ENCODE peak calls at places on chromosomes 11 and 22, in seven cellular contexts. T is ACHN; W is activated naive CD4-positive, alpha-beta T cell; J is KBM-7; I is ELF-1; O is A172; Q is DMS153. Y is an unnamed sample.

GRCh38 chr22:39731881-39732555 is 161.5 kb downstream of the CACNA1I start:
- DNase-seq in T (no peak), W (no peak), J (no peak), I (no peak), O (no peak), Q (peak), Y (peak)

GRCh38 chr11:115166826-115167225 is 337.4 kb downstream of the CADM1 start:
- DNase-seq in T (no peak), W (no peak), J (no peak), I (no peak), O (no peak), Q (no peak), Y (no peak)

GRCh38 chr11:27218498-27219038 is 144.4 kb downstream of the CCDC34 start:
- DNase-seq in T (no peak), W (no peak), J (no peak), I (no peak), O (peak), Q (peak), Y (no peak)

GRCh38 chr11:69892986-69893555 is 73.9 kb upstream of the FGF3 start:
- DNase-seq in T (no peak), W (no peak), J (no peak), I (no peak), O (no peak), Q (peak), Y (no peak)

GRCh38 chr11:73866586-73866996 is 10.1 kb downstream of the COA4 start:
- DNase-seq in T (peak), W (no peak), J (no peak), I (peak), O (peak), Q (no peak), Y (no peak)

GRCh38 chr11:3163241-3163981 is 1.7 kb downstream of the OSBPL5 start:
- DNase-seq in T (no peak), W (no peak), J (peak), I (peak), O (no peak), Q (no peak), Y (no peak)

GRCh38 chr11:73716153-73717056 is 44.5 kb downstream of the RAB6A start:
- DNase-seq in T (no peak), W (no peak), J (peak), I (no peak), O (peak), Q (no peak), Y (peak)

GRCh38 chr11:70176940-70177689 is 26.0 kb upstream of the FADD start:
- DNase-seq in T (peak), W (no peak), J (peak), I (peak), O (no peak), Q (no peak), Y (peak)

GRCh38 chr11:9003573-9004309 is at the start of gene NRIP3:
- DNase-seq in T (peak), W (peak), J (peak), I (peak), O (peak), Q (peak), Y (peak)

GRCh38 chr22:35564975-35565867 is 24.6 kb downstream of the RASD2 start:
- DNase-seq in T (no peak), W (no peak), J (no peak), I (no peak), O (no peak), Q (no peak), Y (no peak)

GRCh38 chr11:12785901-12786300 is 111.7 kb downstream of the TEAD1 start:
- DNase-seq in T (no peak), W (no peak), J (no peak), I (no peak), O (no peak), Q (peak), Y (no peak)

GRCh38 chr11:106956887-106957505 is 61.3 kb downstream of the GUCY1A2 start:
- DNase-seq in T (no peak), W (no peak), J (no peak), I (peak), O (no peak), Q (no peak), Y (no peak)

GRCh38 chr11:131423715-131424114 is 53.3 kb downstream of the NTM start:
- DNase-seq in T (no peak), W (no peak), J (no peak), I (peak), O (peak), Q (no peak), Y (no peak)

GRCh38 chr11:134532921-134533421 is 120.9 kb upstream of the B3GAT1 start:
- DNase-seq in T (no peak), W (no peak), J (no peak), I (no peak), O (no peak), Q (no peak), Y (no peak)

GRCh38 chr22:37982151-37982838 is 2.1 kb downstream of the SOX10 start:
- DNase-seq in T (no peak), W (no peak), J (no peak), I (no peak), O (no peak), Q (no peak), Y (no peak)

GRCh38 chr11:61160487-61161189 is 588 bp downstream of the VPS37C start:
- DNase-seq in T (no peak), W (no peak), J (no peak), I (peak), O (no peak), Q (no peak), Y (no peak)

GRCh38 chr11:1503708-1504104 is 17.1 kb upstream of the MOB2 start:
- DNase-seq in T (no peak), W (no peak), J (no peak), I (no peak), O (no peak), Q (no peak), Y (no peak)

GRCh38 chr11:128878455-128878854 is 11.4 kb upstream of the KCNJ1 start:
- DNase-seq in T (no peak), W (no peak), J (no peak), I (no peak), O (no peak), Q (no peak), Y (no peak)

GRCh38 chr11:110000045-110000502 is 93.1 kb upstream of the ZC3H12C start:
- DNase-seq in T (peak), W (no peak), J (peak), I (no peak), O (peak), Q (no peak), Y (peak)

GRCh38 chr11:33013706-33014105 is 2.0 kb upstream of the DEPDC7 start:
- DNase-seq in T (no peak), W (no peak), J (no peak), I (no peak), O (no peak), Q (no peak), Y (no peak)

GRCh38 chr11:115745545-115746265 is 241.5 kb upstream of the CADM1 start:
- DNase-seq in T (no peak), W (no peak), J (no peak), I (no peak), O (no peak), Q (no peak), Y (no peak)

GRCh38 chr11:129750343-129751292 is 65.0 kb upstream of the TMEM45B start:
- DNase-seq in T (peak), W (peak), J (peak), I (peak), O (peak), Q (peak), Y (peak)

GRCh38 chr11:88320149-88320559 is 17.4 kb downstream of the CTSC start:
- DNase-seq in T (no peak), W (no peak), J (no peak), I (no peak), O (peak), Q (no peak), Y (no peak)

GRCh38 chr22:50202130-50202671 is 1.4 kb downstream of the SELENOO start:
- DNase-seq in T (no peak), W (no peak), J (no peak), I (no peak), O (no peak), Q (no peak), Y (no peak)

GRCh38 chr22:20781272-20781990 is 7.5 kb downstream of the SERPIND1 start:
- DNase-seq in T (no peak), W (no peak), J (no peak), I (no peak), O (no peak), Q (no peak), Y (no peak)

GRCh38 chr11:113272281-113272680 is 42.1 kb upstream of the TTC12 start:
- DNase-seq in T (no peak), W (no peak), J (no peak), I (no peak), O (no peak), Q (no peak), Y (no peak)

GRCh38 chr11:126360049-126360446 is 4.6 kb downstream of the ST3GAL4 start:
- DNase-seq in T (no peak), W (no peak), J (no peak), I (no peak), O (no peak), Q (no peak), Y (no peak)

GRCh38 chr11:762421-763072 is 14.7 kb downstream of the GATD1 start:
- DNase-seq in T (peak), W (no peak), J (peak), I (no peak), O (peak), Q (no peak), Y (peak)

GRCh38 chr11:119843760-119844330 is 114.8 kb upstream of the NECTIN1 start:
- DNase-seq in T (no peak), W (no peak), J (no peak), I (no peak), O (peak), Q (no peak), Y (no peak)

GRCh38 chr11:59883597-59883996 is 5.0 kb downstream of the OOSP3 start:
- DNase-seq in T (no peak), W (no peak), J (no peak), I (no peak), O (no peak), Q (no peak), Y (no peak)

GRCh38 chr11:119521551-119521950 is 98.6 kb upstream of the THY1 start:
- DNase-seq in T (no peak), W (no peak), J (no peak), I (no peak), O (no peak), Q (no peak), Y (no peak)

GRCh38 chr11:69521461-69521860 is 40.0 kb downstream of the LINC01488 start:
- DNase-seq in T (no peak), W (no peak), J (no peak), I (peak), O (no peak), Q (no peak), Y (no peak)

GRCh38 chr11:70048279-70049024 is 29.7 kb upstream of the ANO1 start:
- DNase-seq in T (no peak), W (no peak), J (no peak), I (peak), O (no peak), Q (no peak), Y (no peak)

GRCh38 chr11:130644187-130644586 is 195.7 kb downstream of the ADAMTS15 start:
- DNase-seq in T (no peak), W (no peak), J (no peak), I (peak), O (no peak), Q (no peak), Y (no peak)

GRCh38 chr11:3115321-3115720 is 49.8 kb downstream of the OSBPL5 start:
- DNase-seq in T (no peak), W (no peak), J (no peak), I (no peak), O (no peak), Q (no peak), Y (no peak)

GRCh38 chr11:76206327-76207081 is at the start of gene WNT11:
- DNase-seq in T (peak), W (no peak), J (peak), I (peak), O (no peak), Q (peak), Y (peak)

GRCh38 chr22:29718949-29719893 is 582 bp upstream of the CABP7 start:
- DNase-seq in T (no peak), W (no peak), J (no peak), I (no peak), O (no peak), Q (no peak), Y (no peak)

GRCh38 chr11:62726156-62727006 is 876 bp downstream of the HNRNPUL2 start:
- DNase-seq in T (no peak), W (no peak), J (peak), I (peak), O (no peak), Q (no peak), Y (no peak)

Y was measured in GM13977.